ENCODE peak calls at places on chromosomes 3 and 15, in seven cellular contexts. U, C, S, J, Y, O and G are unnamed samples.

GRCh38 chr3:73653877-73654276 is 29.1 kb upstream of the PDZRN3 start:
- DNase-seq in Y (no peak), C (no peak), S (peak), U (no peak), J (no peak), O (peak), G (no peak)

GRCh38 chr3:45078910-45079522 is 52.9 kb downstream of the CLEC3B start:
- DNase-seq in U (no peak), S (peak), J (no peak), O (peak), C (peak), Y (no peak), G (no peak)

GRCh38 chr15:101025896-101026631 is 106.9 kb downstream of the LRRK1 start:
- DNase-seq in S (no peak), U (no peak), Y (peak), O (no peak), C (no peak), J (no peak), G (peak)

GRCh38 chr3:146715176-146715575 is 110.0 kb upstream of the PLSCR5 start:
- DNase-seq in Y (no peak), C (no peak), O (peak), J (no peak), U (no peak), S (peak), G (no peak)

GRCh38 chr3:50503947-50504346 is 513 bp upstream of the CACNA2D2 start:
- DNase-seq in U (no peak), S (no peak), C (no peak), Y (no peak), O (no peak), J (no peak), G (no peak)

GRCh38 chr3:30349507-30349906 is 256.9 kb upstream of the TGFBR2 start:
- DNase-seq in S (no peak), J (no peak), U (no peak), C (no peak), Y (no peak), O (no peak), G (no peak)

GRCh38 chr3:195153653-195154052 is 117.3 kb downstream of the XXYLT1 start:
- DNase-seq in U (no peak), O (no peak), S (no peak), C (no peak), Y (no peak), J (no peak), G (no peak)

GRCh38 chr3:181738551-181738950 is 26.8 kb downstream of the SOX2 start:
- DNase-seq in O (no peak), Y (no peak), U (no peak), C (no peak), J (no peak), S (no peak), G (no peak)

GRCh38 chr3:113536627-113537101 is 4.3 kb downstream of the SIDT1 start:
- DNase-seq in U (no peak), J (no peak), Y (no peak), O (no peak), S (no peak), C (no peak), G (no peak)

GRCh38 chr15:47431501-47431900 is 285.8 kb upstream of the SEMA6D start:
- DNase-seq in U (no peak), Y (no peak), C (no peak), S (peak), J (no peak), O (peak), G (no peak)

GRCh38 chr15:95503640-95504225 is 826.8 kb upstream of the NR2F2 start:
- DNase-seq in C (peak), U (no peak), J (no peak), Y (no peak), S (no peak), O (no peak), G (no peak)

GRCh38 chr15:71168163-71168832 is 53.0 kb downstream of the THSD4 start:
- DNase-seq in J (no peak), O (no peak), C (no peak), Y (no peak), U (no peak), S (no peak), G (no peak)

GRCh38 chr3:58184309-58184981 is 26.3 kb downstream of the DNASE1L3 start:
- DNase-seq in C (no peak), Y (no peak), J (no peak), U (no peak), O (no peak), S (no peak), G (no peak)

GRCh38 chr3:61936344-61936937 is 375.1 kb downstream of the PTPRG start:
- DNase-seq in U (peak), J (no peak), Y (no peak), O (peak), S (no peak), C (peak), G (no peak)

GRCh38 chr3:123026551-123027291 is 842 bp downstream of the SEMA5B start:
- DNase-seq in S (no peak), C (no peak), U (peak), J (no peak), Y (no peak), O (no peak), G (no peak)

GRCh38 chr3:32391643-32392529 is at the start of gene CMTM7:
- DNase-seq in S (peak), J (peak), C (peak), U (peak), O (peak), Y (peak), G (peak)

GRCh38 chr15:38163651-38164050 is 89.0 kb upstream of the SPRED1 start:
- DNase-seq in Y (no peak), O (no peak), J (no peak), U (no peak), S (no peak), C (no peak), G (no peak)

GRCh38 chr3:48306290-48306689 is 27.2 kb downstream of the SPINK8 start:
- DNase-seq in J (no peak), U (no peak), C (peak), O (no peak), Y (no peak), S (no peak), G (no peak)

GRCh38 chr3:187821616-187822317 is 76.5 kb upstream of the BCL6 start:
- DNase-seq in U (no peak), S (no peak), O (no peak), J (no peak), Y (no peak), C (no peak), G (no peak)

GRCh38 chr15:26449296-26449695 is 323.6 kb downstream of the GABRB3 start:
- DNase-seq in O (no peak), C (no peak), S (peak), U (no peak), Y (no peak), J (no peak), G (no peak)

GRCh38 chr3:81463761-81464160 is 297.7 kb downstream of the GBE1 start:
- DNase-seq in J (no peak), U (no peak), Y (no peak), S (peak), C (no peak), O (no peak), G (no peak)

GRCh38 chr15:81181220-81181619 is 15.5 kb upstream of the IL16 start:
- DNase-seq in Y (no peak), C (no peak), O (no peak), J (no peak), S (no peak), U (no peak), G (no peak)
- H3K4me3 ChIP-seq in Y (no peak), C (no peak), O (no peak), J (no peak), S (no peak), U (no peak), G (no peak)

GRCh38 chr15:39426552-39427532 is 154.0 kb upstream of the THBS1 start:
- DNase-seq in U (peak), Y (peak), O (no peak), J (peak), C (peak), S (peak), G (peak)
- H3K4me3 ChIP-seq in U (peak), Y (no peak), O (no peak), J (no peak), C (peak), S (peak), G (no peak)

GRCh38 chr3:132723551-132723950 is 1.3 kb upstream of the NPHP3 start:
- DNase-seq in S (peak), J (no peak), O (no peak), U (no peak), C (no peak), Y (no peak), G (no peak)
- H3K4me3 ChIP-seq in S (peak), J (peak), O (peak), U (peak), C (no peak), Y (peak), G (no peak)

GRCh38 chr3:172153335-172153861 is 114.0 kb downstream of the FNDC3B start:
- DNase-seq in U (no peak), S (peak), O (peak), C (no peak), Y (peak), J (peak), G (peak)
- H3K4me3 ChIP-seq in U (peak), S (no peak), O (no peak), C (no peak), Y (peak), J (no peak), G (no peak)

GRCh38 chr3:52703356-52703755 is 2.2 kb downstream of the GLT8D1 start:
- DNase-seq in O (no peak), Y (no peak), C (no peak), U (no peak), J (no peak), S (no peak), G (no peak)
- H3K4me3 ChIP-seq in O (peak), Y (no peak), C (no peak), U (peak), J (no peak), S (peak), G (no peak)

DNA sequence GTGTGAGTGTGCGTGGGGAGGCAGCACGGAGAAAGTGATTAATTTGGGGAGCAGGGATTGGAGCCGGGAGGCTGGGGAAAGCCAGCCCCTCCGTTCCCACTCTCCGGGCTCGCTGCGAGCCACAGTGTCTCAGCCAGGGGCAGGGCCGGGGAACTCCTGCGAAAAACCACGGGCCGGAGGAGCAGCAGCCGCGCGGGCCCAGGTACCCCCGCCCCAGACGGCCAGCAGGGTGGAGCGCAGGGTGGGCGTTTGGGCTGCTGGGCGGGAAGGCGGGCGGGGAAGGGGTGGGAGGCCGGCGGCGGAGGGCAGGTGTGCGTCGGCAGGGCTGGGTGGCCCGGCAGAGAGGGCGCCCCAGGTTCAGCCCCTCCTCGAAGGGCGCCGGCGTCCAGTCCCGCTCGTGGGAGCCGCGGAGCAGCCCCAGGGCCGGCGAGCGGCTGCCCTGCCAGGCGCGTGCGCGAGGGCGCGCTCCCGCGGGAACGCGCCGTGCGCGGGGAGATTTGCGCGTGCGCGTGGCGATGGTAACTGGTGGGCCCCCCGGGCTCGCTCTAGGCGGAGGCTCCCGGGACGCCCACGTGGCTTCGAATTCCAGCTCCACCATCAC is 1.4 kb downstream of the CHL1 start:
- DNase-seq in J (no peak), O (no peak), Y (no peak), S (no peak), U (peak), C (peak), G (no peak)
- H3K4me3 ChIP-seq in J (peak), O (peak), Y (peak), S (no peak), U (peak), C (peak), G (peak)

GRCh38 chr3:197295871-197296270 is 2.5 kb downstream of the DLG1 start:
- DNase-seq in Y (no peak), J (no peak), C (peak), U (no peak), S (no peak), O (no peak), G (no peak)
- H3K4me3 ChIP-seq in Y (peak), J (no peak), C (peak), U (peak), S (no peak), O (no peak), G (no peak)

DNA sequence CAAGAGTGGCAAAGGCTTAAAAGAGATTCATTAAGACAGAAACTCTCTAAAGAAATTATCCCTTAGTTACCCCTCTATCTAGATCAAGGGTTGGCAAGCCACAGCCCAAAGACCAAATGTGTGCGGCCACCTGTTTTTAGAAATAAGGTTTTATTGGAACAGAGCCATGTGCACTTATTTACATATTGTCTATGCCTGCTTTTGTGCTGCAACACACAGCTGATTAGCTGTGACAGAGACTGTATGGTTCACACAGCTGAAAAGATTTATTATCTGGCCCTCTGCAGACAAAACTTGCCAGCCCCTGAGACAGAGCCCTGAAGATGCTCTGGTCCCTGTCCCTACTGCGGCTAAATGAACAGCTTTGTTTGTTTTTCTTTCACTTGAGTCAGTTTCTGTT is 88.1 kb downstream of the ADAMTS9 start:
- DNase-seq in O (no peak), U (peak), J (no peak), C (no peak), Y (no peak), S (no peak), G (no peak)
- H3K4me3 ChIP-seq in O (no peak), U (no peak), J (no peak), C (no peak), Y (no peak), S (no peak), G (no peak)

DNA sequence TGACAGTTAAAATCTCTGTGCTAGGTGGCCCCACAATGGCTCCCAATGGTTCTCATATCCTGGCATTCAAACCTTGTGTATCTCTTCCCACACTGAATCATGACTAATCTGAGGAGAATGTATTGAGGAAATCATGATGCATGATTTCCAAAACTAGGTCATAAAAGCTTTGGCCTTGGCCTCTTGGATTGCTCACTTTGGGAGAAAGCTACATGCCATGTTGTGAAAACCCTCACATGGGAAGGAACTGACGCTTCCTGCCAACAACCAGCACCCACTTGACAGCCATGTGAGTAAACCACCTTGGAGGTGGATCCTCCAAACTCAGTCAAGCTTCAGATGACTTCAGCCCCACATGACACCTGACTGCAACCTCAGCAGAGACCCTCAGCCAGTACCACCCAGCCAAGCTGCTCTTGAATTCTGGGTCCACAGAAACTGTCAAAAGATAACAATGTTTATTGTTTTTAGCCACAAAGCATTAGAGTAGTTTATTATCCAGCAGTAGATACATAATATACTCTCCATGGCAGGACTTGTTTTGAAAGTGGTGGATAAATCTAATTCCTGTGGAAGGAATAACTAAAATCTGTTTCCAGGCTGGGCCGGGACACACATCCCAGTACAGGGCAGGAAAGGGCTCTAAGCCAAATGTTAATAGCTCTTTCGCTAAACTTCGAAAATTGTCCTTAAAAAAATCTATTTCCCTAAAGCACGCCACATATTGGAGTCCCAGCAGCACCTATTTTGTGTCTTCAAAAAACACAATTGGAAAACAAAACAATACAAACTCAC is 1.0 kb upstream of the ZNF620 start:
- DNase-seq in J (peak), U (no peak), S (peak), O (peak), C (no peak), Y (no peak), G (no peak)
- H3K4me3 ChIP-seq in J (peak), U (no peak), S (no peak), O (no peak), C (no peak), Y (peak), G (no peak)